ENCODE peak calls at places on chromosomes 2 and 18, in four cellular contexts. I is left cardiac atrium, C is KBM-7, P is esophagus squamous epithelium. U is an unnamed sample.
A peak's percentile ranks its signal among the peaks of the same experiment; 100 is the strongest.

GRCh38 chr2:235763816-235764215 is 270.0 kb downstream of the AGAP1 start:
- DNase-seq in P (no peak), I (no peak), C (no peak), U (no peak)

GRCh38 chr2:207790898-207791297 is 21.2 kb upstream of the FZD5 start:
- DNase-seq in P (no peak), C (no peak), I (no peak), U (no peak)

GRCh38 chr2:240247868-240248820 is 107.7 kb upstream of the OTOS start:
- DNase-seq in I (no peak), C (no peak), P (no peak), U (no peak)

GRCh38 chr2:128458438-128458837 is 139.8 kb upstream of the HS6ST1 start:
- DNase-seq in C (no peak), P (no peak), I (no peak), U (no peak)

GRCh38 chr2:84838434-84839145 is 42.3 kb downstream of the TRABD2A start:
- DNase-seq in P (no peak), I (no peak), C (no peak), U (no peak)

GRCh38 chr2:222421626-222422025 is 2.7 kb upstream of the SGPP2 start:
- DNase-seq in P (no peak), C (no peak), I (no peak), U (no peak)

GRCh38 chr2:50953021-50953420 is 78.9 kb downstream of the NRXN1 start:
- DNase-seq in C (no peak), I (no peak), P (no peak), U (no peak)

GRCh38 chr2:72936669-72937355 is 19.5 kb downstream of the EMX1 start:
- DNase-seq in P (no peak), I (no peak), C (no peak), U (no peak)

GRCh38 chr2:239363946-239364637 is 36.7 kb downstream of the HDAC4 start:
- DNase-seq in P (no peak), I (no peak), C (no peak), U (no peak)

GRCh38 chr2:55090702-55091101 is 40.5 kb upstream of the RTN4 start:
- DNase-seq in C (peak; percentile 57), P (no peak), I (no peak), U (no peak)

GRCh38 chr2:53512071-53512841 is 255.3 kb upstream of the CHAC2 start:
- DNase-seq in P (no peak), I (no peak), C (no peak), U (no peak)

GRCh38 chr2:137138263-137138662 is 372.9 kb downstream of the THSD7B start:
- DNase-seq in I (no peak), P (no peak), C (no peak), U (no peak)

GRCh38 chr2:140893685-140894084 is 1237.1 kb downstream of the LRP1B start:
- DNase-seq in C (no peak), P (no peak), I (no peak), U (no peak)

GRCh38 chr2:201966691-201967388 is 66.8 kb upstream of the FZD7 start:
- DNase-seq in I (no peak), P (no peak), C (no peak), U (no peak)

GRCh38 chr2:56666758-56667157 is 483.0 kb downstream of the CCDC85A start:
- DNase-seq in I (no peak), C (no peak), P (no peak), U (no peak)

GRCh38 chr2:10775831-10776230 is 36.8 kb downstream of the PDIA6 start:
- DNase-seq in C (no peak), P (no peak), I (no peak), U (no peak)

GRCh38 chr2:52810460-52810859 is 957.1 kb upstream of the CHAC2 start:
- DNase-seq in I (no peak), P (no peak), C (no peak), U (no peak)

GRCh38 chr2:239815638-239816035 is 209.5 kb downstream of the NDUFA10 start:
- DNase-seq in C (no peak), P (no peak), I (no peak), U (no peak)

GRCh38 chr2:231152800-231153557 is 28.1 kb upstream of the HTR2B start:
- DNase-seq in I (no peak), C (no peak), P (no peak), U (no peak)

GRCh38 chr2:186554450-186554849 is 35.4 kb upstream of the ITGAV start:
- DNase-seq in P (no peak), C (no peak), I (no peak), U (no peak)

GRCh38 chr2:162073776-162074578 is at the start of gene DPP4:
- DNase-seq in P (no peak), C (peak; percentile 53), I (peak; percentile 29), U (peak; percentile 51)

GRCh38 chr2:55425449-55425848 is 5.8 kb upstream of the CCDC88A start:
- DNase-seq in P (no peak), I (no peak), C (peak; percentile 51), U (no peak)

GRCh38 chr18:36187138-36187825 is at the start of gene MOCOS:
- DNase-seq in I (peak; percentile 82), P (no peak), C (peak; percentile 60), U (no peak)

GRCh38 chr2:100940240-100940639 is 61.8 kb upstream of the RPL31 start:
- DNase-seq in C (no peak), P (no peak), I (no peak), U (no peak)

GRCh38 chr2:25086070-25086560 is 44.2 kb downstream of the EFR3B start:
- DNase-seq in C (no peak), P (no peak), I (no peak), U (no peak)

GRCh38 chr2:110215566-110216158 is 3.3 kb upstream of the MTLN start:
- DNase-seq in C (no peak), P (no peak), I (no peak), U (no peak)

GRCh38 chr2:159982842-159983785 is 79.3 kb downstream of the PLA2R1 start:
- DNase-seq in C (no peak), I (no peak), P (no peak), U (no peak)

U was measured in activated naive CD4-positive, alpha-beta T cell.